ENCODE peak calls at places on chromosomes 12 and 14, in five cellular contexts. One of them, this sample, is unnamed.
A peak's percentile ranks its signal among the peaks of the same experiment; 100 is the strongest.

GRCh38 chr14:36214476-36215216 is 38.1 kb upstream of the PTCSC3 start:
- DNase-seq in psoas muscle: no peak
- DNase-seq in CD8-positive, alpha-beta T cell: no peak
- DNase-seq in tibial nerve: no peak
- DNase-seq in GM12878: no peak
- DNase-seq in this sample: no peak

GRCh38 chr12:128853321-128854197 is at the start of gene GLT1D1:
- DNase-seq in tibial nerve: no peak
- DNase-seq in GM12878: no peak
- DNase-seq in psoas muscle: no peak
- DNase-seq in CD8-positive, alpha-beta T cell: no peak
- DNase-seq in this sample: no peak

GRCh38 chr12:48788852-48789775 is at the start of gene ADCY6:
- DNase-seq in GM12878: no peak
- DNase-seq in CD8-positive, alpha-beta T cell: no peak
- DNase-seq in tibial nerve: peak; percentile 54
- DNase-seq in psoas muscle: peak; percentile 77
- DNase-seq in this sample: no peak

GRCh38 chr12:109885616-109886015 is 5.3 kb upstream of the GLTP start:
- DNase-seq in GM12878: no peak
- DNase-seq in psoas muscle: no peak
- DNase-seq in tibial nerve: no peak
- DNase-seq in CD8-positive, alpha-beta T cell: no peak
- DNase-seq in this sample: no peak

GRCh38 chr12:29070309-29070708 is 78.8 kb upstream of the FAR2 start:
- DNase-seq in psoas muscle: no peak
- DNase-seq in tibial nerve: no peak
- DNase-seq in CD8-positive, alpha-beta T cell: no peak
- DNase-seq in GM12878: no peak
- DNase-seq in this sample: no peak

GRCh38 chr14:57136669-57137068 is 132.0 kb downstream of the EXOC5 start:
- DNase-seq in GM12878: no peak
- DNase-seq in CD8-positive, alpha-beta T cell: no peak
- DNase-seq in psoas muscle: peak; percentile 13
- DNase-seq in tibial nerve: no peak
- DNase-seq in this sample: no peak

GRCh38 chr14:29926701-29927595 is 699 bp downstream of the PRKD1 start:
- DNase-seq in psoas muscle: peak; percentile 56
- DNase-seq in GM12878: no peak
- DNase-seq in tibial nerve: no peak
- DNase-seq in CD8-positive, alpha-beta T cell: no peak
- DNase-seq in this sample: no peak

GRCh38 chr12:104480826-104481457 is 24.2 kb downstream of the CHST11 start:
- DNase-seq in GM12878: no peak
- DNase-seq in tibial nerve: no peak
- DNase-seq in psoas muscle: peak; percentile 51
- DNase-seq in CD8-positive, alpha-beta T cell: no peak
- DNase-seq in this sample: no peak

DNA sequence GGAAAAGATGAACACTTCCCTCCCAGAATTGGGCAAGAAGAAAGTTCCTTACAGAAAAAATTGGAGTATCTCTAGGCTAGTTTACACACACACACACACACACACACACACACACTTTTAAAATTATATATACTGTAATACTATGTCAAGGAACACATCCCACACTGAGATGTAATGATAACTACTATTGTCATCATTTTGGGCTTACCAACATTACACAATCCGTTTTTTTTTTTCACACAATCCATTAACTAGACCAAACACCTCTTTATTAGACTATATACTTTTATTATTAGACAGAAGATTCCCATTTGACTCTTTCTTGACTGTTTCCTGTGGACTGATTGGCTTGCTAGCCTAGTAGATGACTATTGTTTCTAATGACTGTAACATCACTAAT is 2.6 kb downstream of the LTBR start:
- DNase-seq in tibial nerve: no peak
- DNase-seq in psoas muscle: no peak
- DNase-seq in CD8-positive, alpha-beta T cell: no peak
- DNase-seq in GM12878: no peak
- DNase-seq in this sample: no peak
- H3K4me1 ChIP-seq in tibial nerve: peaks cover 52% of the 10 kb centered on the region
- H3K4me1 ChIP-seq in psoas muscle: peaks cover 28% of the 10 kb centered on the region
- H3K4me1 ChIP-seq in CD8-positive, alpha-beta T cell: peaks cover 7% of the 10 kb centered on the region
- H3K4me1 ChIP-seq in GM12878: no peaks in the 10 kb centered on the region
- H3K4me1 ChIP-seq in this sample: peaks cover 25% of the 10 kb centered on the region

DNA sequence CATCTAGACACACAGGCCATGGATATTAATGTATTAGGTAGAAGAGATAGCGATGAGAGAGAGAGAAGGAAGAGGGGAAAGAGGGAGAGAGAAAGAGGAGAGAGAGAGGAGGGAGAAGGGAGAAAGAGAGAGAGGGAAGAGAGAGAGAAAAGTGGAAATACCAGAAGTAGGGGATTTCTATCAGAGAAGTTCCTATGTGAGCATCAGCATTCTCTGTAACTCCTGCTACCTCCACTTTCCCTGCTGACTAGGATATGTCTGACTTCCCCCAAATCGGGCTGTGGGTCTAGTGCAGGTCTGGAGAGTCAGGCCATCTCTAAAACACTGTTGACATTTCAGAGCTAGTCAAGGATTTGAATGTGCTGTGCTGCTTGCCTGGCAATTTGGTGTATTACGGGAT is 3.6 kb downstream of the ARHGDIB start:
- DNase-seq in GM12878: no peak
- DNase-seq in tibial nerve: no peak
- DNase-seq in psoas muscle: no peak
- DNase-seq in CD8-positive, alpha-beta T cell: no peak
- DNase-seq in this sample: no peak
- H3K4me1 ChIP-seq in GM12878: peaks cover 21% of the 10 kb centered on the region
- H3K4me1 ChIP-seq in tibial nerve: peaks cover 12% of the 10 kb centered on the region
- H3K4me1 ChIP-seq in psoas muscle: no peaks in the 10 kb centered on the region
- H3K4me1 ChIP-seq in CD8-positive, alpha-beta T cell: peaks cover 46% of the 10 kb centered on the region
- H3K4me1 ChIP-seq in this sample: peaks cover 66% of the 10 kb centered on the region

DNA sequence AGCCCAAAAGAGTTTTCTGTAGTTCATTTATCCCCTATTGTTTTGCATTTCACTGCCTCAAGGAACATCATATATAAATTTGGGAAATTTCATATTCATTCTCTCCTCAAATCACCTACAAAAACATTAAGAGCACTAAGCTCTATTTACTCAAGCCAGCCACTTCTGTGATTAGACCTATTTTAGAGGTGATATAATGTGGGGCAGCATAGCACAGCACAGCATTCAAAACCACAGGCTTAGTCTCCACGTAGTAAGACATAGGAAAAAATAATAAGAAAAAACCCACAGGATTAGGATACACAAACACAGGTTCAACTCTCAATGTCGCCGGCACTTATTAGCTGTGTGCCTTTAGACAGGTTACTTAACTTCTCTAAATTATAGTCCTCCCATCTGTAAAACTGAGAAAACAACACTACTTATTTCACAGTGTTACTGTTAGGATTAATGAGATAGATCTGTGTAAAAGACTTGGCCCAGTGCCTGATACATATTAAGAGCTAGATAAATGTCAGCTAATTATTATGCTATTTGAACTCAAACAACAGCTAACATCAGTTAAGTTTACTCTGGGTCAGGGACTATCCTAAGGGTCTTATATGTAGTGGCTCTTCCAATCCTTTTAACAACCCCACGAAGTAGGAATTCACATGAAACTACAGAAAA is 20.3 kb downstream of the DCAF5 start:
- DNase-seq in CD8-positive, alpha-beta T cell: no peak
- DNase-seq in psoas muscle: no peak
- DNase-seq in GM12878: no peak
- DNase-seq in tibial nerve: no peak
- DNase-seq in this sample: no peak
- H3K4me1 ChIP-seq in CD8-positive, alpha-beta T cell: peaks cover 26% of the 10 kb centered on the region
- H3K4me1 ChIP-seq in psoas muscle: peaks cover 66% of the 10 kb centered on the region
- H3K4me1 ChIP-seq in GM12878: peaks cover 15% of the 10 kb centered on the region
- H3K4me1 ChIP-seq in tibial nerve: peaks cover 71% of the 10 kb centered on the region
- H3K4me1 ChIP-seq in this sample: peaks cover 39% of the 10 kb centered on the region

GRCh38 chr12:132761911-132762583 is 415 bp upstream of the ANKLE2 start:
- DNase-seq in GM12878: no peak
- DNase-seq in psoas muscle: peak; percentile 88
- DNase-seq in tibial nerve: peak; percentile 60
- DNase-seq in CD8-positive, alpha-beta T cell: peak; percentile 83
- DNase-seq in this sample: no peak

GRCh38 chr12:132765366-132765765 is 3.7 kb upstream of the ANKLE2 start:
- DNase-seq in tibial nerve: no peak
- DNase-seq in psoas muscle: no peak
- DNase-seq in GM12878: no peak
- DNase-seq in CD8-positive, alpha-beta T cell: no peak
- DNase-seq in this sample: no peak

GRCh38 chr12:132771126-132771838 is 9.7 kb upstream of the ANKLE2 start:
- DNase-seq in GM12878: no peak
- DNase-seq in psoas muscle: no peak
- DNase-seq in CD8-positive, alpha-beta T cell: peak; percentile 44
- DNase-seq in tibial nerve: no peak
- DNase-seq in this sample: no peak

GRCh38 chr12:132764231-132764630 is 2.6 kb upstream of the ANKLE2 start:
- DNase-seq in tibial nerve: no peak
- DNase-seq in CD8-positive, alpha-beta T cell: no peak
- DNase-seq in GM12878: no peak
- DNase-seq in psoas muscle: no peak
- DNase-seq in this sample: no peak

GRCh38 chr12:132766380-132767085 is 4.9 kb upstream of the ANKLE2 start:
- DNase-seq in psoas muscle: peak; percentile 67
- DNase-seq in CD8-positive, alpha-beta T cell: no peak
- DNase-seq in GM12878: no peak
- DNase-seq in tibial nerve: no peak
- DNase-seq in this sample: no peak
- H3K4me1 ChIP-seq in psoas muscle: peaks cover 16% of the 10 kb centered on the region
- H3K4me1 ChIP-seq in CD8-positive, alpha-beta T cell: peaks cover 43% of the 10 kb centered on the region
- H3K4me1 ChIP-seq in GM12878: peaks cover 37% of the 10 kb centered on the region
- H3K4me1 ChIP-seq in tibial nerve: peaks cover 26% of the 10 kb centered on the region
- H3K4me1 ChIP-seq in this sample: peaks cover 22% of the 10 kb centered on the region

GRCh38 chr14:103104654-103105511 is 10.4 kb downstream of the EXOC3L4 start:
- DNase-seq in psoas muscle: peak; percentile 68
- DNase-seq in tibial nerve: peak; percentile 53
- DNase-seq in CD8-positive, alpha-beta T cell: peak; percentile 73
- DNase-seq in GM12878: no peak
- DNase-seq in this sample: no peak
- H3K4me1 ChIP-seq in psoas muscle: peaks cover 22% of the 10 kb centered on the region
- H3K4me1 ChIP-seq in tibial nerve: peaks cover 43% of the 10 kb centered on the region
- H3K4me1 ChIP-seq in CD8-positive, alpha-beta T cell: peaks cover 3% of the 10 kb centered on the region
- H3K4me1 ChIP-seq in GM12878: peaks cover 42% of the 10 kb centered on the region
- H3K4me1 ChIP-seq in this sample: peaks cover 49% of the 10 kb centered on the region

DNA sequence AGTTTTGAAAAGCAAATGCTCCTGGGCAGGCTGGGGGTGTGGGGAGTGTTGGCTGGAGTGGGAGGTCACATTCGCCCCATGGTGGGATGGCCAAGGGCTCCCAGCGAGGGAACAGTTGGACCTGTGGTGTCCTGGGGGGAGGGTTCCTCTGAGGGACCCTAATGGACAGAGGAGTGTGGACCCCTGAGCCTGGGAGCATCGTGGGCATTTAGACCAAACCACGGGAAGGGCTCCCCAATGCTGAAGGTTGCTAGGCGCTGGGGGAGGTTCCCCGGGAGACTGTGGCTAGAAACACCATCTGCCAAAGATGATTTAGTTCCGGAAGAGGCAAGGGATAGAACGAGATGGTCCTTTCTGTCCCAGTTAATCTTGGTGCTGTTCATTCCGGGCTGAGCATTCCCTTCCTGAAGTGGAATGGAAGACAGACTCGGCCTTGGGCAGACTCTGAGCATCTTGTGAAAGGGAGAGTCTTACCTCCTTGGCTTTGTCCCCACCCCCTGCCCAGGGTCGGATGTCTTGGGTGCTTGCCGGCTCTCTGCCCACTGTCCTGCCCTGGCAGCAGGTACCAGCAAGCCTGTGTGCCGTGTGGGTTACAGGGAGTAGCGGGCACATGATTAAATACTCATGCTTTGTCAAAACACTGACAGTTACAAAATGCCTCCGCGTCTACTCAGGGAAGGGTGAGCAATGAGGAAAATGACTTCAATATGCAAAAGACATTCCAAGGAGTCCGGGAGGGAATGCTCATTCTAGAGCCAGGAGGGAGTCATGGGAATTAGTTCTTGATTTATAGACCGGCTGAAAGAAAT is 215.9 kb downstream of the CACNA1C start:
- DNase-seq in CD8-positive, alpha-beta T cell: no peak
- DNase-seq in tibial nerve: no peak
- DNase-seq in GM12878: no peak
- DNase-seq in psoas muscle: no peak
- DNase-seq in this sample: no peak
- H3K4me1 ChIP-seq in CD8-positive, alpha-beta T cell: no peaks in the 10 kb centered on the region
- H3K4me1 ChIP-seq in tibial nerve: peaks cover 44% of the 10 kb centered on the region
- H3K4me1 ChIP-seq in GM12878: no peaks in the 10 kb centered on the region
- H3K4me1 ChIP-seq in psoas muscle: no peaks in the 10 kb centered on the region
- H3K4me1 ChIP-seq in this sample: peaks cover 71% of the 10 kb centered on the region

DNA sequence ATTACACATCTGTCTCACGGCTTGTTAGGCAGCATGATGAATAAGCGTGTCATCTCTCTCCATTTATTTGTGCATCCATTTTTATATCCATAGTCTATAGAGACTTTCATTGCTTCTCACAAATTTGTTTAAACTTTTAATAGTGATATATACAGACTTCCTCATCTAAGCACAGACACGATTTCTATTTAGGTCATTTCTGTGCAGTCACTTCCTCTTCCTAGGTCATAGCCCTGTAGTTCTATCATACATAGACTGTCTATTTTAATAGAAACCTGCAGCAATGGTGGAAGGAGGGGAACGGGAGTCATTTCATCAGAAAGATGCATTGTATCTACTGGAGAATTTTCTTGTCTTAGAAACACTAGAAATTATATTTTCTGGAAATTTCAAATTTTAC is 133.4 kb upstream of the FGD4 start:
- DNase-seq in GM12878: no peak
- DNase-seq in psoas muscle: no peak
- DNase-seq in tibial nerve: no peak
- DNase-seq in CD8-positive, alpha-beta T cell: no peak
- DNase-seq in this sample: no peak
- H3K4me1 ChIP-seq in GM12878: peaks cover 14% of the 10 kb centered on the region
- H3K4me1 ChIP-seq in psoas muscle: no peaks in the 10 kb centered on the region
- H3K4me1 ChIP-seq in tibial nerve: peaks cover 5% of the 10 kb centered on the region
- H3K4me1 ChIP-seq in CD8-positive, alpha-beta T cell: no peaks in the 10 kb centered on the region
- H3K4me1 ChIP-seq in this sample: peaks cover 10% of the 10 kb centered on the region

DNA sequence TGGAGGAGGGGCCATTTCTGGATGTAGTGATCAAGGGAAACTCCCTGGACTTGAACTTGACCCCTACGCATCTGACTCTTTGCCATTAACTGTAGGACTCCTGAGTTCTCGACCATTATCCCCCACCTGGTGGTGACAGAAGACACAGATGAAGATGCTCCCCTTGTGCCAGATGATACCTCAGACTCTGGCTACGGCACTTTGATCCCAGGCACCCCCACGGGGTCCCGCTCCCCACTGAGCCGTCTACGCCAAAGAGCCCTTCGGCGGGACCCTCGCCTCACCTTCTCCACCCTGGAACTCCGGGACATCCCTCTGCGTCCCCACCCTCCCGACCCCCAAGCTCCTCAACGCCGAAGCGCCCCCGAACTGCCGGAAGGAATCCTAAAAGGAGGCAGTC is 14.7 kb downstream of the TNFRSF1A start:
- DNase-seq in CD8-positive, alpha-beta T cell: no peak
- DNase-seq in GM12878: no peak
- DNase-seq in psoas muscle: no peak
- DNase-seq in tibial nerve: no peak
- DNase-seq in this sample: no peak
- H3K4me1 ChIP-seq in CD8-positive, alpha-beta T cell: peaks cover 51% of the 10 kb centered on the region
- H3K4me1 ChIP-seq in GM12878: peaks cover 45% of the 10 kb centered on the region
- H3K4me1 ChIP-seq in psoas muscle: peaks cover 59% of the 10 kb centered on the region
- H3K4me1 ChIP-seq in tibial nerve: peaks cover 100% of the 10 kb centered on the region
- H3K4me1 ChIP-seq in this sample: peaks cover 100% of the 10 kb centered on the region

DNA sequence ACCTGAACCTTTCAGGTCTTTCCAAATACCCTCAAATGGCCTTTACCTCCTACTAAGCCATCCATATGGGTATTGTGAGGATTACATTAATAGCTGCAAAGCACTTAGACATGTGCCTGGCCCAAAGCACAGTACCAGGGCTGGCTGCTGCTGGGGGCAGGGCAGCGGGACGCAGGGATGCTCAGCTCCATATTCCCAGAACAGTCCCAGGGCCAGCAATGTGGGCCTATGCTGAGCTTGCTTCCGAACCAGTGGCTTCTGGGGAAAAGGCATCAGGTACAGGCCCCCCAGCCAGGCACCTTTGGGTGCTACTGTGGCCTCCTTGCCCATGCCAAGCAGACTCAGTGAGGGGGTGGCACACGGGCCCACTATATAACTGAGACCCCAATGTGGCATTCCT is 10.4 kb downstream of the ACTN1 start:
- DNase-seq in GM12878: no peak
- DNase-seq in CD8-positive, alpha-beta T cell: no peak
- DNase-seq in psoas muscle: no peak
- DNase-seq in tibial nerve: no peak
- DNase-seq in this sample: no peak
- H3K4me1 ChIP-seq in GM12878: no peaks in the 10 kb centered on the region
- H3K4me1 ChIP-seq in CD8-positive, alpha-beta T cell: peaks cover 99% of the 10 kb centered on the region
- H3K4me1 ChIP-seq in psoas muscle: no peaks in the 10 kb centered on the region
- H3K4me1 ChIP-seq in tibial nerve: peaks cover 71% of the 10 kb centered on the region
- H3K4me1 ChIP-seq in this sample: peaks cover 81% of the 10 kb centered on the region